ENCODE peak calls at places on chromosomes 2 and 18, in six cellular contexts. One of them, this sample, is unnamed.

GRCh38 chr2:179417436-179417949 is 152.9 kb upstream of the SESTD1 start:
- DNase-seq in neural progenitor cell: no peak
- DNase-seq in fibroblast of lung: no peak
- DNase-seq in stomach: no peak
- DNase-seq in hepatocyte: no peak
- DNase-seq in choroid plexus epithelial cell: no peak
- DNase-seq in this sample: no peak

GRCh38 chr2:172947461-172947860 is 128.2 kb upstream of the MAP3K20 start:
- DNase-seq in hepatocyte: no peak
- DNase-seq in fibroblast of lung: peak; percentile 62
- DNase-seq in neural progenitor cell: no peak
- DNase-seq in stomach: no peak
- DNase-seq in choroid plexus epithelial cell: no peak
- DNase-seq in this sample: no peak

GRCh38 chr2:189657867-189658266 is 3.4 kb upstream of the ASNSD1 start:
- DNase-seq in stomach: peak; percentile 54
- DNase-seq in fibroblast of lung: no peak
- DNase-seq in hepatocyte: peak; percentile 64
- DNase-seq in neural progenitor cell: no peak
- DNase-seq in choroid plexus epithelial cell: peak; percentile 92
- DNase-seq in this sample: no peak

GRCh38 chr2:229712125-229712524 is 2.2 kb downstream of the DNER start:
- DNase-seq in neural progenitor cell: no peak
- DNase-seq in choroid plexus epithelial cell: peak; percentile 45
- DNase-seq in stomach: no peak
- DNase-seq in fibroblast of lung: peak; percentile 40
- DNase-seq in hepatocyte: no peak
- DNase-seq in this sample: no peak

GRCh38 chr2:21198637-21199036 is 74.9 kb downstream of the TDRD15 start:
- DNase-seq in neural progenitor cell: no peak
- DNase-seq in stomach: no peak
- DNase-seq in choroid plexus epithelial cell: no peak
- DNase-seq in fibroblast of lung: no peak
- DNase-seq in hepatocyte: no peak
- DNase-seq in this sample: no peak

GRCh38 chr2:106143495-106144215 is 50.4 kb downstream of the UXS1 start:
- DNase-seq in choroid plexus epithelial cell: no peak
- DNase-seq in stomach: no peak
- DNase-seq in fibroblast of lung: no peak
- DNase-seq in hepatocyte: no peak
- DNase-seq in neural progenitor cell: no peak
- DNase-seq in this sample: no peak

GRCh38 chr2:19048593-19049264 is 309.7 kb downstream of the OSR1 start:
- DNase-seq in fibroblast of lung: peak; percentile 63
- DNase-seq in stomach: peak; percentile 89
- DNase-seq in neural progenitor cell: no peak
- DNase-seq in hepatocyte: peak; percentile 53
- DNase-seq in choroid plexus epithelial cell: peak; percentile 27
- DNase-seq in this sample: no peak

GRCh38 chr2:165079432-165079831 is 124.1 kb upstream of the SLC38A11 start:
- DNase-seq in neural progenitor cell: no peak
- DNase-seq in fibroblast of lung: no peak
- DNase-seq in choroid plexus epithelial cell: no peak
- DNase-seq in stomach: no peak
- DNase-seq in hepatocyte: no peak
- DNase-seq in this sample: no peak

GRCh38 chr2:137999273-137999672 is 35.0 kb downstream of the HNMT start:
- DNase-seq in neural progenitor cell: no peak
- DNase-seq in stomach: no peak
- DNase-seq in choroid plexus epithelial cell: no peak
- DNase-seq in hepatocyte: no peak
- DNase-seq in fibroblast of lung: no peak
- DNase-seq in this sample: no peak

GRCh38 chr2:122764019-122764418 is 1008.6 kb downstream of the TSN start:
- DNase-seq in hepatocyte: no peak
- DNase-seq in stomach: no peak
- DNase-seq in neural progenitor cell: no peak
- DNase-seq in fibroblast of lung: no peak
- DNase-seq in choroid plexus epithelial cell: no peak
- DNase-seq in this sample: no peak

GRCh38 chr2:241608881-241609280 is 28.1 kb downstream of the THAP4 start:
- DNase-seq in choroid plexus epithelial cell: no peak
- DNase-seq in hepatocyte: no peak
- DNase-seq in fibroblast of lung: no peak
- DNase-seq in neural progenitor cell: no peak
- DNase-seq in stomach: no peak
- DNase-seq in this sample: no peak

GRCh38 chr2:241612156-241613017 is 24.6 kb downstream of the THAP4 start:
- DNase-seq in hepatocyte: no peak
- DNase-seq in fibroblast of lung: peak; percentile 56
- DNase-seq in stomach: no peak
- DNase-seq in neural progenitor cell: no peak
- DNase-seq in choroid plexus epithelial cell: no peak
- DNase-seq in this sample: no peak

GRCh38 chr2:241607162-241607885 is 29.6 kb downstream of the THAP4 start:
- DNase-seq in neural progenitor cell: no peak
- DNase-seq in hepatocyte: no peak
- DNase-seq in stomach: no peak
- DNase-seq in choroid plexus epithelial cell: no peak
- DNase-seq in fibroblast of lung: no peak
- DNase-seq in this sample: no peak

GRCh38 chr2:241611062-241611461 is 25.9 kb downstream of the THAP4 start:
- DNase-seq in fibroblast of lung: no peak
- DNase-seq in hepatocyte: no peak
- DNase-seq in neural progenitor cell: no peak
- DNase-seq in stomach: no peak
- DNase-seq in choroid plexus epithelial cell: no peak
- DNase-seq in this sample: no peak

GRCh38 chr2:241609859-241610793 is 26.8 kb downstream of the THAP4 start:
- DNase-seq in hepatocyte: peak; percentile 96
- DNase-seq in fibroblast of lung: peak; percentile 65
- DNase-seq in neural progenitor cell: peak; percentile 97
- DNase-seq in choroid plexus epithelial cell: peak; percentile 78
- DNase-seq in stomach: peak; percentile 90
- DNase-seq in this sample: peak; percentile 11
- TF ChIP-seq CTCF in hepatocyte: peak; percentile 63
- TF ChIP-seq CTCF in fibroblast of lung: peak; percentile 36
- TF ChIP-seq CTCF in neural progenitor cell: peak; percentile 72
- TF ChIP-seq CTCF in choroid plexus epithelial cell: peak; percentile 38
- TF ChIP-seq CTCF in stomach: peak; percentile 77
- TF ChIP-seq CTCF in this sample: peak; percentile 49

GRCh38 chr18:38884050-38884449 is 1318.5 kb upstream of the CELF4 start:
- DNase-seq in fibroblast of lung: no peak
- DNase-seq in neural progenitor cell: no peak
- DNase-seq in stomach: no peak
- DNase-seq in hepatocyte: no peak
- DNase-seq in choroid plexus epithelial cell: no peak
- DNase-seq in this sample: no peak

GRCh38 chr18:38886852-38887670 is 1321.5 kb upstream of the CELF4 start:
- DNase-seq in stomach: no peak
- DNase-seq in choroid plexus epithelial cell: no peak
- DNase-seq in neural progenitor cell: no peak
- DNase-seq in hepatocyte: peak; percentile 48
- DNase-seq in fibroblast of lung: no peak
- DNase-seq in this sample: no peak

GRCh38 chr18:38886235-38886634 is 1320.6 kb upstream of the CELF4 start:
- DNase-seq in neural progenitor cell: no peak
- DNase-seq in stomach: no peak
- DNase-seq in fibroblast of lung: no peak
- DNase-seq in hepatocyte: no peak
- DNase-seq in choroid plexus epithelial cell: no peak
- DNase-seq in this sample: no peak

DNA sequence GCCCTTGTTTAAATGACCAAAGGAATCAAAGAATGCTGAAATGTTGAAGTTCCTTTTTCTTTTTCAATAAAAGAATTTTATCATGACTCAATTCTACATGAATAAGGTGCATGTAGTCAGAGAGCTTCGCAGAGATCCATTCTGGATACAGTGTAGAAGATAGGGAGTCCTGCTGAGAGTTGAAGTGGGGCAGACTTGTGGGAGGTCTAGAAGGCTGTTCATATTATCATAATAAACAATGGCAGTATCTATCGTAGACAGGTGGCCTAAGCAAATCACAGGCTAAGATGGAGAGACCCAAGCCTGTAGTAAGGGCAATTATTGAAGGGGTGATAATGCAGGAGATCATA is 1322.0 kb upstream of the CELF4 start:
- DNase-seq in stomach: no peak
- DNase-seq in neural progenitor cell: no peak
- DNase-seq in hepatocyte: no peak
- DNase-seq in fibroblast of lung: no peak
- DNase-seq in choroid plexus epithelial cell: no peak
- DNase-seq in this sample: no peak
- H3K4me3 ChIP-seq in stomach: no peak overlapping the region
- H3K4me3 ChIP-seq in neural progenitor cell: no peak overlapping the region
- H3K4me3 ChIP-seq in hepatocyte: no peak overlapping the region
- H3K4me3 ChIP-seq in fibroblast of lung: no peak overlapping the region
- H3K4me3 ChIP-seq in choroid plexus epithelial cell: no peak overlapping the region
- H3K4me3 ChIP-seq in this sample: no peak overlapping the region

GRCh38 chr2:36509077-36509476 is 88.9 kb downstream of the FEZ2 start:
- DNase-seq in fibroblast of lung: no peak
- DNase-seq in neural progenitor cell: no peak
- DNase-seq in hepatocyte: no peak
- DNase-seq in stomach: no peak
- DNase-seq in choroid plexus epithelial cell: no peak
- DNase-seq in this sample: no peak

GRCh38 chr2:36512705-36513104 is 85.3 kb downstream of the FEZ2 start:
- DNase-seq in fibroblast of lung: no peak
- DNase-seq in choroid plexus epithelial cell: no peak
- DNase-seq in stomach: no peak
- DNase-seq in hepatocyte: peak; percentile 31
- DNase-seq in neural progenitor cell: no peak
- DNase-seq in this sample: no peak

GRCh38 chr2:36502081-36502480 is 95.9 kb downstream of the FEZ2 start:
- DNase-seq in choroid plexus epithelial cell: peak; percentile 50
- DNase-seq in hepatocyte: peak; percentile 32
- DNase-seq in fibroblast of lung: peak; percentile 20
- DNase-seq in stomach: no peak
- DNase-seq in neural progenitor cell: no peak
- DNase-seq in this sample: no peak

GRCh38 chr2:36511858-36512630 is 85.9 kb downstream of the FEZ2 start:
- DNase-seq in choroid plexus epithelial cell: no peak
- DNase-seq in stomach: no peak
- DNase-seq in neural progenitor cell: no peak
- DNase-seq in hepatocyte: peak; percentile 21
- DNase-seq in fibroblast of lung: no peak
- DNase-seq in this sample: peak; percentile 28

DNA sequence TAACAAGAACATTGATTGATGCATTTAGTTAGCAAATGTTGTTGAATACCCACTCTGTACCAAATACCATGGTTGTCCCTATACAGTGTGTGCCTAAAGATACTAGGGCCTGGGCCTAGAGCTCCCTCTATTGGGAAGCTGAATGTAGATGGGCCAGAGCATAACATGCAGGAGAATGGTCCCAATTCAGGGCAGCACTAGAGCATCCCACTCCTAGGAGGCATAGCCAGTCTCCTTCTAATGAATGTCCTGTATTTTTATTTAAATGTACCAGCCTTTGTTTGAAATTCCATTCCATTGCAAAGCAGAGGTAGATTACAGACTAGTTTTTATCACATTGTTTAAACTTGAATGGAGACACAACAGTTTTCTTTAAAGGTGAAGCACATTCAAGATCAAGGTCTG is 90.6 kb downstream of the FEZ2 start:
- DNase-seq in hepatocyte: peak; percentile 66
- DNase-seq in stomach: peak; percentile 48
- DNase-seq in fibroblast of lung: peak; percentile 78
- DNase-seq in neural progenitor cell: peak; percentile 80
- DNase-seq in choroid plexus epithelial cell: peak; percentile 85
- DNase-seq in this sample: no peak
- TF ChIP-seq CTCF in hepatocyte: peak; percentile 67
- TF ChIP-seq CTCF in stomach: peak; percentile 62
- TF ChIP-seq CTCF in fibroblast of lung: peak; percentile 96
- TF ChIP-seq CTCF in neural progenitor cell: peak; percentile 83
- TF ChIP-seq CTCF in choroid plexus epithelial cell: peak; percentile 98
- TF ChIP-seq CTCF in this sample: peak; percentile 86

GRCh38 chr2:145775591-145775990 is 1255.7 kb upstream of the ZEB2 start:
- DNase-seq in stomach: no peak
- DNase-seq in choroid plexus epithelial cell: no peak
- DNase-seq in neural progenitor cell: no peak
- DNase-seq in fibroblast of lung: no peak
- DNase-seq in hepatocyte: no peak
- DNase-seq in this sample: no peak
- H3K4me3 ChIP-seq in stomach: no peak overlapping the region
- H3K4me3 ChIP-seq in choroid plexus epithelial cell: no peak overlapping the region
- H3K4me3 ChIP-seq in neural progenitor cell: no peak overlapping the region
- H3K4me3 ChIP-seq in fibroblast of lung: no peak overlapping the region
- H3K4me3 ChIP-seq in hepatocyte: no peak overlapping the region
- H3K4me3 ChIP-seq in this sample: no peak overlapping the region

GRCh38 chr18:29188760-29189159 is 1011.8 kb upstream of the CDH2 start:
- DNase-seq in choroid plexus epithelial cell: no peak
- DNase-seq in fibroblast of lung: no peak
- DNase-seq in hepatocyte: no peak
- DNase-seq in stomach: no peak
- DNase-seq in neural progenitor cell: no peak
- DNase-seq in this sample: no peak

GRCh38 chr18:29196307-29196706 is 1019.4 kb upstream of the CDH2 start:
- DNase-seq in hepatocyte: no peak
- DNase-seq in choroid plexus epithelial cell: no peak
- DNase-seq in stomach: no peak
- DNase-seq in neural progenitor cell: no peak
- DNase-seq in fibroblast of lung: no peak
- DNase-seq in this sample: no peak

GRCh38 chr18:29185801-29186200 is 1008.9 kb upstream of the CDH2 start:
- DNase-seq in fibroblast of lung: no peak
- DNase-seq in neural progenitor cell: no peak
- DNase-seq in choroid plexus epithelial cell: no peak
- DNase-seq in hepatocyte: no peak
- DNase-seq in stomach: no peak
- DNase-seq in this sample: no peak

DNA sequence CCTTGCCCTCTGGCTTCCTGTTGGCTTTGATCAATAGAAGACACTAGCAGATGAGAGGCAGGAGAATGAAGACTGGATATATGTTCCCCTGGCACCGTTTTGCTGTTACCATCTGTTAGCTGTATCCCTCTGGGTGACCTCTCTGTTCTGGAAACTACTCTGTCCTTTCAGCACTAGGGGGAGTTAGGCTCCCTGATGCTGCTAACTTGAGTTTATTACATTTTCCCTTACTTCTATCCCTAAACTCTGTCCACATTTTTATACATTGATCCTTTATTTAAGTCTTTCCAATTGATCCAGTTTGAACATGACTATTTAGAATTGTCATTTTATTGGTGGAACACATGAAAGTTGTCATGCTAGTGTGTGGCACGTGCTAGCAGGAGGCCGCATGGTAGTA is 1014.3 kb upstream of the CDH2 start:
- DNase-seq in fibroblast of lung: peak; percentile 55
- DNase-seq in neural progenitor cell: peak; percentile 12
- DNase-seq in hepatocyte: no peak
- DNase-seq in stomach: no peak
- DNase-seq in choroid plexus epithelial cell: peak; percentile 65
- DNase-seq in this sample: no peak
- TF ChIP-seq CTCF in fibroblast of lung: peak; percentile 58
- TF ChIP-seq CTCF in neural progenitor cell: peak; percentile 56
- TF ChIP-seq CTCF in hepatocyte: peak; percentile 19
- TF ChIP-seq CTCF in stomach: no peak
- TF ChIP-seq CTCF in choroid plexus epithelial cell: peak; percentile 74
- TF ChIP-seq CTCF in this sample: peak; percentile 62

GRCh38 chr2:45010706-45011036 is 1.4 kb upstream of the SIX2 start:
- DNase-seq in fibroblast of lung: no peak
- DNase-seq in hepatocyte: no peak
- DNase-seq in stomach: no peak
- DNase-seq in neural progenitor cell: peak; percentile 31
- DNase-seq in choroid plexus epithelial cell: no peak
- DNase-seq in this sample: no peak
- H3K4me3 ChIP-seq in fibroblast of lung: peak overlapping the region; percentile 57
- H3K4me3 ChIP-seq in hepatocyte: no peak overlapping the region
- H3K4me3 ChIP-seq in stomach: peak overlapping the region; percentile 63
- H3K4me3 ChIP-seq in neural progenitor cell: peak overlapping the region; percentile 54
- H3K4me3 ChIP-seq in choroid plexus epithelial cell: peak overlapping the region; percentile 70
- H3K4me3 ChIP-seq in this sample: peak overlapping the region; percentile 53